ENCODE peak calls at places on chromosomes 13 and 19, in ten cellular contexts. B, W, E, R, J, S, C, T, V and Y are unnamed samples.

GRCh38 chr19:56525214-56525860 is 13.4 kb upstream of the ZFP28 start:
- DNase-seq in E (no peak), T (no peak), W (no peak), B (no peak), V (no peak), C (no peak), R (no peak), J (no peak), S (no peak), Y (no peak)

GRCh38 chr13:20425819-20426219 is 99.8 kb downstream of the CRYL1 start:
- DNase-seq in T (no peak), J (no peak), W (no peak), R (no peak), V (no peak), B (no peak), S (no peak), E (no peak), C (no peak), Y (no peak)

GRCh38 chr13:36820222-36820621 is 1.2 kb downstream of the RFXAP start:
- DNase-seq in B (peak; percentile 13), C (no peak), J (no peak), V (no peak), W (no peak), T (no peak), E (no peak), S (no peak), R (no peak), Y (no peak)

GRCh38 chr13:68727788-68728187 is 1379.8 kb upstream of the ATXN8OS start:
- DNase-seq in V (no peak), J (no peak), B (no peak), C (no peak), T (no peak), R (no peak), S (no peak), W (no peak), E (no peak), Y (no peak)

GRCh38 chr19:53055117-53055516 is 10.6 kb downstream of the ERVV-2 start:
- DNase-seq in B (no peak), S (no peak), R (no peak), T (no peak), J (no peak), V (no peak), W (no peak), E (no peak), C (no peak), Y (no peak)

GRCh38 chr19:10764340-10764894 is 46.5 kb downstream of the DNM2 start:
- DNase-seq in R (no peak), T (no peak), V (no peak), J (no peak), E (no peak), S (no peak), C (no peak), B (no peak), W (no peak), Y (no peak)

GRCh38 chr19:14107581-14108461 is 9.7 kb downstream of the PRKACA start:
- DNase-seq in V (no peak), C (no peak), E (no peak), J (no peak), B (peak; percentile 51), R (no peak), W (no peak), T (no peak), S (no peak), Y (peak; percentile 76)

GRCh38 chr19:5150902-5151741 is 182.2 kb downstream of the KDM4B start:
- DNase-seq in S (peak; percentile 12), E (no peak), T (no peak), V (peak; percentile 14), C (no peak), R (peak; percentile 50), J (no peak), B (no peak), W (no peak), Y (no peak)

GRCh38 chr13:75410207-75410606 is 71.8 kb downstream of the TBC1D4 start:
- DNase-seq in C (no peak), W (no peak), E (no peak), V (no peak), J (no peak), R (no peak), S (no peak), T (no peak), B (no peak), Y (no peak)